ENCODE peak calls at places on chromosomes 11 and 22, in four cellular contexts. L, O, H and J are unnamed samples.

GRCh38 chr11:46347637-46348311 is 511 bp downstream of the DGKZ start:
- DNase-seq in L (peak; percentile 51), O (no peak), H (no peak), J (no peak)

GRCh38 chr11:101617735-101618332 is 34.0 kb upstream of the TRPC6 start:
- DNase-seq in L (no peak), O (no peak), H (no peak), J (no peak)

GRCh38 chr11:86515297-86516094 is 140.8 kb downstream of the CCDC81 start:
- DNase-seq in L (peak; percentile 27), O (no peak), H (no peak), J (no peak)

GRCh38 chr11:41878158-41878557 is 418.7 kb upstream of the LRRC4C start:
- DNase-seq in L (no peak), O (no peak), H (no peak), J (no peak)

GRCh38 chr11:57496109-57496820 is 19.2 kb downstream of the SLC43A1 start:
- DNase-seq in L (no peak), O (no peak), H (no peak), J (no peak)

GRCh38 chr11:56412396-56412795 is at the start of gene OR5AL1:
- DNase-seq in L (no peak), O (no peak), H (no peak), J (no peak)

GRCh38 chr11:113774174-113774503 is 647 bp upstream of the ZW10 start:
- DNase-seq in L (no peak), O (no peak), H (no peak), J (no peak)

GRCh38 chr11:8323161-8323935 is 59.7 kb upstream of the LMO1 start:
- DNase-seq in L (no peak), O (no peak), H (no peak), J (no peak)

GRCh38 chr11:47051217-47051616 is 114.7 kb downstream of the CSTPP1 start:
- DNase-seq in L (peak; percentile 21), O (no peak), H (no peak), J (no peak)

GRCh38 chr11:103488579-103488978 is 379.4 kb downstream of the DYNC2H1 start:
- DNase-seq in L (no peak), O (no peak), H (no peak), J (no peak)

GRCh38 chr11:18634140-18635032 is at the start of gene SPTY2D1:
- DNase-seq in L (peak; percentile 99), O (peak; percentile 97), H (peak; percentile 100), J (peak; percentile 98)

GRCh38 chr11:92707173-92707619 is 262.3 kb upstream of the MTNR1B start:
- DNase-seq in L (no peak), O (no peak), H (no peak), J (no peak)

DNA sequence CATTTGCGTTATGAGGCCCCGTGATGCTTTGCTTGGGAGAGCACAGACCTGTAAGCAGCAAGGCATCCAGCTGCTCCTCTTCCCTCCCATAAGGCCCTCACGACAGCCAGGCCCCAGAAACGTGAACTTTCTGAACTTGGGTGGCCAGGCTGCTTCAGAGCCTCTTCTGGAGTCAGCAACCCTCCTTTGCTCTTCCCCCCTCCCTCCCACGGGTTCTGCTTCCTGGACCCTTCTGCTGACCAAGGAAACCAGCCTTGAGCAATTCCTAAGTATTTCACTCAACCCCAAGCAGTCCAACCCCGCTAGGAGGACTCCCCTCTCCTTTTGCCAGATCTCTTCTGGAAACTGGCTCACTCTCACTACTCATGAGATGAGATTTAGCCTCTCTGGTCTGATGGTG is 86.1 kb downstream of the UBASH3B start:
- DNase-seq in L (peak; percentile 69), O (no peak), H (no peak), J (no peak)
- H3K27ac ChIP-seq in L (peak overlapping the region; percentile 61), O (peak overlapping the region; percentile 34), H (no peak overlapping the region), J (peak overlapping the region; percentile 53)

GRCh38 chr11:15795378-15795777 is 561.0 kb downstream of the SOX6 start:
- DNase-seq in L (no peak), O (no peak), H (no peak), J (no peak)

GRCh38 chr11:15794361-15795150 is 561.8 kb downstream of the SOX6 start:
- DNase-seq in L (no peak), O (no peak), H (no peak), J (no peak)

GRCh38 chr11:15793032-15793996 is 563.0 kb downstream of the SOX6 start:
- DNase-seq in L (no peak), O (no peak), H (no peak), J (peak; percentile 7)
- H3K27ac ChIP-seq in L (no peak overlapping the region), O (no peak overlapping the region), H (no peak overlapping the region), J (no peak overlapping the region)

GRCh38 chr11:70210051-70210501 is 7.0 kb downstream of the FADD start:
- DNase-seq in L (no peak), O (no peak), H (no peak), J (no peak)
- H3K27ac ChIP-seq in L (no peak overlapping the region), O (no peak overlapping the region), H (no peak overlapping the region), J (no peak overlapping the region)

DNA sequence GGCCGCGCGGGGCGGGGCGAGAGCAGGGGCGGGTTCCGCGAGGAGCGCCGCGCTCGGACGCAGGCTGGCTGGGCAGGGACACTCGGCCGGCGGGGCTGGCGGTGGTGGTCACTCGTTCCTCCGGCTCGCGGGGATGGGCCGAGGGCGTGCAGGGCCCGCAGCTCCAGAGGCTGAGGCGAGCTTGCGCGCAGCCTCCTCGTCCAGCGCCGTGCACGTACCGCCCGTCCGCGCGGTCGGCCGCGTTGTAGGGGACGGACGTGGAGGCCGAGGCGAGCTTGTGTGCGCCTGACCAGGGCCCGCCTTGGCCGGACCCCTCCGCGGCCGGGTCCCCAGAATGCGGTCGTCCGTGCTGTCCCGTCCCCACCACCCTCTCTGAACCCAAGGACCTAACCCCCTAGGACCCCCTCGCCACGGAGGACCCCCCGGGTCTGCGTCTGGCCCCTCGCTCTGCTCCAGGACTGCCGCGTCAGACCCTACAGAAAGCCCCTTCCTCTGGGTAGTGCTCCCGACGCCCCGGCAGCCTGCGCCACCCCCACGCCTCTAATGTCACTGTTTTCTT is 569 bp upstream of the YPEL1 start:
- DNase-seq in L (no peak), O (no peak), H (no peak), J (no peak)
- H3K27ac ChIP-seq in L (peak overlapping the region; percentile 59), O (no peak overlapping the region), H (no peak overlapping the region), J (peak overlapping the region; percentile 73)

GRCh38 chr11:115202900-115203552 is 301.2 kb downstream of the CADM1 start:
- DNase-seq in L (no peak), O (no peak), H (no peak), J (no peak)
- H3K27ac ChIP-seq in L (no peak overlapping the region), O (no peak overlapping the region), H (no peak overlapping the region), J (no peak overlapping the region)

GRCh38 chr11:44957051-44957515 is 6.4 kb upstream of the TP53I11 start:
- DNase-seq in L (no peak), O (no peak), H (no peak), J (no peak)

GRCh38 chr11:44960200-44960845 is 9.6 kb upstream of the TP53I11 start:
- DNase-seq in L (no peak), O (no peak), H (no peak), J (no peak)

GRCh38 chr11:44961894-44962293 is 11.2 kb upstream of the TP53I11 start:
- DNase-seq in L (no peak), O (no peak), H (no peak), J (no peak)

GRCh38 chr11:44958165-44958564 is 7.5 kb upstream of the TP53I11 start:
- DNase-seq in L (no peak), O (no peak), H (no peak), J (no peak)

DNA sequence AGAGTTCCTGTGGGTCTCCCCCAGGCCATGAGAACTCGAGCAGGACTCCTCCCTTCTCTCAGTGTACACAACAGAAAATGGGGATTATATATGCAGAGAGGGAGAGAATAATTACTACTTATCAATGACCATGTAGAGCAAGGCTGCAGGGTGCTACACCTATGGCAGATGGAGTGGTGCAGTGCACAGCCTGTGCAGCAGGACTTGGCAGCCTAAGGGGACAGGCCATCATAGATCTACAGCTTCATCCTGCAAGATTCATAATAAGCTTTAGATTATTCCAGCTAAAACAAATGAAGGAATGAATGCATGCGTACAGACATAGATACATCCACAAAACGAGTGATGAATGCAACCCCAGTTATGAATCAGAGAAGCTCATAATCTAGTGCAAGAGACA is 8.4 kb upstream of the TP53I11 start:
- DNase-seq in L (no peak), O (no peak), H (no peak), J (no peak)
- H3K27ac ChIP-seq in L (no peak overlapping the region), O (no peak overlapping the region), H (no peak overlapping the region), J (no peak overlapping the region)